ENCODE peak calls at places on chromosome 7, in ten cellular contexts. U is tibial nerve, Q is tibial artery, O is epithelial cell of esophagus, A is type B pancreatic cell, F is thoracic aorta, Y is WERI-Rb-1, G is Calu3, Z is psoas muscle, T is dorsolateral prefrontal cortex. S is an unnamed sample.

GRCh38 chr7:92835140-92835850 is 1.1 kb downstream of the CDK6 start:
- DNase-seq in F (peak), Q (peak), U (no peak), Z (peak), A (peak), Y (peak), O (peak), T (peak), G (peak), S (peak)

GRCh38 chr7:82291931-82292330 is 151.6 kb downstream of the CACNA2D1 start:
- DNase-seq in T (no peak), Z (no peak), G (peak), O (peak), Y (peak), A (no peak), F (no peak), U (no peak), Q (no peak), S (no peak)

GRCh38 chr7:54705436-54705835 is 53.6 kb downstream of the SEC61G start:
- DNase-seq in Z (no peak), F (no peak), U (no peak), T (no peak), O (peak), G (peak), Y (no peak), A (no peak), Q (no peak), S (no peak)

GRCh38 chr7:115221484-115221883 is 299.6 kb downstream of the MDFIC start:
- DNase-seq in U (no peak), Z (no peak), G (no peak), F (no peak), A (no peak), T (no peak), Y (no peak), O (no peak), Q (no peak), S (no peak)

GRCh38 chr7:159091041-159091440 is 53.6 kb downstream of the VIPR2 start:
- DNase-seq in A (peak), G (no peak), Y (no peak), T (no peak), U (no peak), Z (no peak), Q (no peak), F (no peak), O (no peak), S (no peak)

GRCh38 chr7:139871820-139872219 is 42.8 kb downstream of the TBXAS1 start:
- DNase-seq in A (no peak), G (no peak), T (no peak), Z (no peak), U (no peak), O (no peak), Q (no peak), F (no peak), Y (no peak), S (no peak)

GRCh38 chr7:112023282-112023681 is 182.9 kb downstream of the DOCK4 start:
- DNase-seq in Z (no peak), F (no peak), G (no peak), O (no peak), T (no peak), U (no peak), Q (no peak), A (no peak), Y (no peak), S (no peak)

GRCh38 chr7:149010451-149010850 is 17.9 kb downstream of the PDIA4 start:
- DNase-seq in A (no peak), Q (no peak), T (no peak), O (no peak), U (no peak), G (no peak), Z (no peak), F (no peak), Y (no peak), S (no peak)

GRCh38 chr7:27162930-27163775 is 2.2 kb downstream of the HOXA9 start:
- DNase-seq in A (no peak), T (no peak), G (no peak), F (no peak), U (peak), O (no peak), Q (no peak), Y (no peak), Z (no peak), S (no peak)

GRCh38 chr7:12731214-12731656 is 43.8 kb downstream of the ARL4A start:
- DNase-seq in U (no peak), Q (no peak), Y (no peak), F (no peak), Z (no peak), O (peak), G (peak), A (no peak), T (no peak), S (peak)

GRCh38 chr7:151249732-151250072 is 1.2 kb upstream of the SMARCD3 start:
- DNase-seq in A (no peak), F (no peak), U (no peak), G (no peak), Y (peak), Z (peak), Q (peak), O (peak), T (no peak), S (no peak)

GRCh38 chr7:136293841-136294391 is 316.8 kb upstream of the MTPN start:
- DNase-seq in Y (no peak), O (no peak), U (no peak), G (no peak), Q (no peak), A (no peak), F (no peak), T (no peak), Z (no peak), S (no peak)

GRCh38 chr7:140260338-140260737 is 83.6 kb upstream of the KDM7A start:
- DNase-seq in Z (no peak), Q (no peak), F (no peak), Y (no peak), T (no peak), O (no peak), A (no peak), U (no peak), G (no peak), S (no peak)

GRCh38 chr7:29627631-29628030 is 64.0 kb downstream of the PRR15 start:
- DNase-seq in T (no peak), F (no peak), Y (no peak), G (no peak), A (no peak), O (no peak), Q (no peak), U (no peak), Z (no peak), S (no peak)

GRCh38 chr7:44441079-44441478 is 49.4 kb downstream of the NUDCD3 start:
- DNase-seq in G (no peak), O (no peak), T (no peak), A (no peak), Y (no peak), U (no peak), F (no peak), Z (no peak), Q (no peak), S (no peak)

GRCh38 chr7:117484988-117485655 is 5.3 kb downstream of the CFTR start:
- DNase-seq in T (no peak), U (no peak), Q (no peak), Z (no peak), A (no peak), G (no peak), Y (no peak), O (peak), F (no peak), S (no peak)

GRCh38 chr7:38728145-38728544 is 97.0 kb upstream of the AMPH start:
- DNase-seq in Q (no peak), T (no peak), U (no peak), O (peak), A (no peak), F (no peak), Y (no peak), Z (no peak), G (no peak), S (no peak)

GRCh38 chr7:148434181-148434769 is 156.3 kb upstream of the C7orf33 start:
- DNase-seq in G (no peak), A (no peak), O (peak), T (no peak), U (no peak), Q (no peak), Y (no peak), Z (no peak), F (no peak), S (no peak)

DNA sequence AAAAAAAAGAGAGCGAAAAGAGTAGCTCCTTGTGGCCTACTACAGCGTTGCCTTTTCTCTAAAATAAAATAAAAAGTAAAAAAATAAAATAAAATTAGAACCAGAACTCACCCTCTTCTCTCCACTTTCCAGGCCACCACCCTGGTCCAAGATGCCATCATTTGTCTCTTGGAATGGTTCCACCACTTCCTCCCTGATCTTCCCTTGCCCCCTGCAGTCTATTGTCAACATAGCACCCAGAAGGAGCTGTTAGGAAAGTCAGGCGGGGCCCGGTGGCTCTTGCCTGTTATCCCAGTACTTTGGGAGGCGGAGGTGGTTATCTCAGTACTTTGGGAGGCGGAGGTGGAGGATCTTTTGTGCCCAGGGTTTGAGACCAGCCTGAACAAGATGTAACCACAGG is 7.6 kb upstream of the GRID2IP start:
- DNase-seq in Z (no peak), O (peak), G (peak), T (no peak), F (no peak), Y (peak), U (no peak), A (no peak), Q (no peak), S (no peak)
- TF ChIP-seq CTCF in Z (peak), O (peak), G (peak), T (no peak), F (no peak), Y (peak), U (no peak), A (peak), Q (no peak), S (peak)

GRCh38 chr7:43212921-43213320 is 100.5 kb downstream of the HECW1 start:
- DNase-seq in Z (no peak), Y (no peak), U (no peak), G (no peak), F (no peak), Q (no peak), T (no peak), A (no peak), O (no peak), S (no peak)

GRCh38 chr7:43215061-43215460 is 102.6 kb downstream of the HECW1 start:
- DNase-seq in O (no peak), G (no peak), Z (no peak), A (no peak), F (no peak), Y (no peak), U (no peak), Q (no peak), T (no peak), S (no peak)

GRCh38 chr7:43211693-43212092 is 99.2 kb downstream of the HECW1 start:
- DNase-seq in Q (no peak), F (no peak), T (no peak), Z (no peak), A (no peak), O (no peak), Y (no peak), U (no peak), G (no peak), S (no peak)

GRCh38 chr7:43208189-43208588 is 95.7 kb downstream of the HECW1 start:
- DNase-seq in O (no peak), T (no peak), G (no peak), U (no peak), F (no peak), Y (no peak), Q (no peak), A (no peak), Z (no peak), S (no peak)

DNA sequence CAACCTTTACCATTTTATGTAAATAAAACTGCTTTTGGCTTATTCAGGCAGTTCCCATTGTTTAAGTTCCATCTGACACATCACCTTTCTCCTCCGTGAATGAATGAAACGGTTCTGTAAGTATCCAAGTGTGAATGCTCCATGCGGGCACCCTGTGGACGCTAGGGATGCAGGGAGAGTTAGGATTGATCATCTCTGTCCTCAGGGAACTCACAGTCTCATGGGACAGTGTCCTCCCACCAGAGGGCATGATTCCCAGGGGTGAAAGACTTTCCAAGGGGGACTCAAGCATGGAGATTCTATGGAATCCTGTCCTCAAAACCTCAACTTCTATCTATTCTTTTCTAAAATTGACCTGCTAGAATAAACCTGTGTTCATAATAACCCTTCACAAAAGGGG is 98.8 kb downstream of the HECW1 start:
- DNase-seq in U (no peak), Q (no peak), Z (no peak), G (peak), O (no peak), A (no peak), Y (no peak), F (no peak), T (no peak), S (no peak)
- TF ChIP-seq CTCF in U (no peak), Q (no peak), Z (no peak), G (no peak), O (no peak), A (peak), Y (no peak), F (no peak), T (no peak), S (no peak)

GRCh38 chr7:45974540-45975360 is 53.7 kb upstream of the IGFBP3 start:
- DNase-seq in T (no peak), Z (no peak), O (no peak), Q (no peak), F (no peak), G (no peak), U (no peak), Y (no peak), A (no peak), S (no peak)
- TF ChIP-seq CTCF in T (no peak), Z (no peak), O (no peak), Q (no peak), F (no peak), G (no peak), U (no peak), Y (no peak), A (no peak), S (no peak)

GRCh38 chr7:144731661-144732060 is 104.2 kb downstream of the TPK1 start:
- DNase-seq in U (no peak), Z (no peak), G (no peak), F (no peak), T (no peak), A (no peak), Y (no peak), O (no peak), Q (no peak), S (no peak)
- TF ChIP-seq CTCF in U (no peak), Z (no peak), G (no peak), F (no peak), T (no peak), A (no peak), Y (no peak), O (no peak), Q (no peak), S (no peak)

GRCh38 chr7:78783179-78783962 is 670.1 kb downstream of the MAGI2 start:
- DNase-seq in Q (no peak), T (no peak), F (no peak), U (no peak), O (no peak), Y (no peak), A (no peak), Z (no peak), G (no peak), S (no peak)

GRCh38 chr7:78777844-78778243 is 675.6 kb downstream of the MAGI2 start:
- DNase-seq in Q (no peak), U (no peak), G (no peak), Y (no peak), T (no peak), O (peak), Z (no peak), A (no peak), F (no peak), S (no peak)

GRCh38 chr7:78780560-78780959 is 672.9 kb downstream of the MAGI2 start:
- DNase-seq in F (no peak), G (no peak), U (no peak), T (no peak), Q (no peak), O (no peak), Y (no peak), A (no peak), Z (no peak), S (no peak)

DNA sequence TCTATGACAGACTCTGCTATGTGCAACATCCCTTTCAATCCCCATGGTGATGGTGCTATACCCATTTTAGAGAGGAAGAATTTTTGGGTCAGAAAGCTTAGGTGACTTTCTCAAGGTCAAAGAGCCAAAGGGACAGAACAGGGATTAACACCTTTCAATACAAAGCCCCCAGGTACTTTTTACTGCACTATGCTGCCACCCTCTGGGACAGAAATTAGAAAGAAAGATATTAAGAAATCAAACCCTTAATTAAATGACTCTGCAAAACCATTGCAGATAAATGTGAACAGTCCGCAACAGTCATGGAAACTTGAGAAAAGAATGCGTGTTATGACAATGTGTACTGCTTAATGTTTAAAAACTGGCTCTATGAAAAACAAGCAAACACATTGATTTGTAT is 673.7 kb downstream of the MAGI2 start:
- DNase-seq in O (no peak), Z (no peak), A (no peak), T (no peak), Y (no peak), F (no peak), Q (no peak), G (no peak), U (no peak), S (no peak)
- TF ChIP-seq CTCF in O (no peak), Z (peak), A (no peak), T (peak), Y (no peak), F (no peak), Q (no peak), G (no peak), U (no peak), S (no peak)